ENCODE peak calls at places on chromosome 14, in ten cellular contexts. D, H, R, U, L, B, K, E, J and F are unnamed samples.

GRCh38 chr14:32200368-32201195 is 1.3 kb upstream of the RNU6-7 start:
- DNase-seq in D (no peak), H (no peak), R (no peak), U (no peak), L (no peak), B (no peak), K (no peak), E (no peak), J (no peak), F (no peak)

GRCh38 chr14:91957876-91958313 is 10.4 kb upstream of the FBLN5 start:
- DNase-seq in D (no peak), H (no peak), R (no peak), U (no peak), L (no peak), B (no peak), K (peak), E (no peak), J (no peak), F (no peak)

GRCh38 chr14:61530896-61531295 is 164.4 kb upstream of the HIF1A start:
- DNase-seq in D (no peak), H (no peak), R (no peak), U (no peak), L (no peak), B (no peak), K (no peak), E (no peak), J (no peak), F (no peak)

GRCh38 chr14:106215229-106215628 is 688.8 kb downstream of the TMEM121 start:
- DNase-seq in D (no peak), H (no peak), R (no peak), U (no peak), L (no peak), B (no peak), K (no peak), E (no peak), J (no peak), F (no peak)

GRCh38 chr14:31568671-31569070 is 7.5 kb downstream of the NUBPL start:
- DNase-seq in D (no peak), H (no peak), R (no peak), U (no peak), L (no peak), B (peak), K (no peak), E (no peak), J (no peak), F (no peak)

GRCh38 chr14:28766505-28767238 is at the start of gene FOXG1:
- DNase-seq in D (peak), H (no peak), R (no peak), U (no peak), L (no peak), B (peak), K (no peak), E (no peak), J (peak), F (no peak)

GRCh38 chr14:50947446-50947845 is 3.2 kb upstream of the PYGL start:
- DNase-seq in D (no peak), H (no peak), R (no peak), U (no peak), L (no peak), B (peak), K (no peak), E (no peak), J (no peak), F (no peak)

GRCh38 chr14:90518941-90519256 is 122.1 kb downstream of the CALM1 start:
- DNase-seq in D (peak), H (no peak), R (peak), U (no peak), L (no peak), B (no peak), K (peak), E (no peak), J (no peak), F (no peak)

DNA sequence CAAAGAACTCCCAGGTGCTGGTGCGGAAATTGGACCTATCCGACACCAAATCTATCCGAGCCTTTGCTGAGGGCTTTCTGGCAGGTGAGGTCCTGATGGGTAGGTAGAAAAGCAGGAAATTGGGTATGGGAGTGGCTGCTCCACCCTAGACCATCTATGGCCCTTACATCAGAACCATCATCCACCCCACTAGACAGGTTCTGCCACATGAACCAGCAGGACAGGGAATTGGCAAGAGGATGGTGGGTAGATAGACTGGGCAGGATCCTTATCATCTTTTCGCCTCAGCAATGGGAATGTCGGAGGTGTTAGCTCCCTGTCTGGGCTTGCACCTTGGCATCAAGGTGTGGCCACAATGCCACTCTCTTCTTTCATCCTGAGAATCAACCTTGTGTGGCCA is 23.5 kb downstream of the RDH12 start:
- DNase-seq in D (no peak), H (no peak), R (no peak), U (no peak), L (no peak), B (no peak), K (no peak), E (peak), J (no peak), F (no peak)
- TF ChIP-seq CTCF in D (no peak), H (no peak), R (no peak), U (no peak), L (no peak), B (no peak), K (no peak), E (no peak), J (no peak), F (no peak)

GRCh38 chr14:105144231-105144665 is 24.3 kb downstream of the JAG2 start:
- DNase-seq in D (no peak), H (peak), R (no peak), U (no peak), L (no peak), B (no peak), K (no peak), E (no peak), J (no peak), F (no peak)
- TF ChIP-seq CTCF in D (no peak), H (no peak), R (no peak), U (no peak), L (no peak), B (no peak), K (no peak), E (no peak), J (no peak), F (no peak)

GRCh38 chr14:70096866-70097265 is 91.9 kb downstream of the SLC8A3 start:
- DNase-seq in D (peak), H (no peak), R (no peak), U (no peak), L (no peak), B (no peak), K (peak), E (no peak), J (peak), F (peak)
- TF ChIP-seq CTCF in D (no peak), H (no peak), R (no peak), U (no peak), L (peak), B (peak), K (peak), E (no peak), J (peak), F (peak)

GRCh38 chr14:74572829-74573360 is 39.1 kb downstream of the LTBP2 start:
- DNase-seq in D (no peak), H (no peak), R (no peak), U (no peak), L (peak), B (no peak), K (no peak), E (no peak), J (no peak), F (no peak)

GRCh38 chr14:74574092-74574438 is 38.0 kb downstream of the LTBP2 start:
- DNase-seq in D (no peak), H (no peak), R (no peak), U (no peak), L (no peak), B (no peak), K (no peak), E (no peak), J (no peak), F (no peak)

GRCh38 chr14:74571901-74572828 is 39.9 kb downstream of the LTBP2 start:
- DNase-seq in D (peak), H (no peak), R (no peak), U (no peak), L (peak), B (peak), K (peak), E (peak), J (no peak), F (peak)

GRCh38 chr14:74574706-74575105 is 37.3 kb downstream of the LTBP2 start:
- DNase-seq in D (no peak), H (no peak), R (no peak), U (no peak), L (no peak), B (no peak), K (no peak), E (no peak), J (no peak), F (no peak)

DNA sequence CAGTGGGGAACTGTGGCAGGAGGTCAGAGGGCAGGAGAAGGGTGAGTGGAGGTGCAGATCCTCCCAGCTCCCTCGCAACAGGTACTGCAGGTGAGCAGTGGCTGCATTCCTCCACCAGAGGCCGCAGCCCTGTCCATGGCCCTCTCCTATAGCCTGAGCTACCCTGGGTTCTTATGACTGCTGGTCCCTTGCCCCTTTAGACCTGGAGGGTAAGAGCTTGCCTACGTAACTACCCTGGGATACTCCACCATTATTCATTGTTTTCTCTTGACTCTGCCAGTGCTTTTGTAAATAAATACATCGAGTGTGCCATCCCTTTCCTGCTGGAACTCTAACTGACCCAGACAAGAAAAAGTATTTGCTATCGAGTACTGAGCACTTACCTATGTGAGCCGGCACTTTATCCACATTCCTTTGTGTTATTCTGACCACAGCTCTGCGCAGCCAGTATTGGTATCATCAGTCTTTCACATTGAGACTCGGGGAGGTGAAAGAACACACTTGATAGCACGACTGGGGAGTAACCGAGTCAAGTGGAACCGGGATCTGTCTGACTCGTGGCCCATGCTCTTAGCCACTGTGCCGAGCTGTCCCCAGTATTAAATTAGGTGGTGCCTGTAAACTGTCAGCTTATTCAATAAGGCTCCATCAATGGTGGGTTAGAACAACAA is 38.5 kb downstream of the LTBP2 start:
- DNase-seq in D (no peak), H (no peak), R (no peak), U (no peak), L (peak), B (no peak), K (no peak), E (no peak), J (no peak), F (no peak)
- TF ChIP-seq CTCF in D (no peak), H (no peak), R (no peak), U (no peak), L (peak), B (no peak), K (peak), E (no peak), J (no peak), F (peak)

DNA sequence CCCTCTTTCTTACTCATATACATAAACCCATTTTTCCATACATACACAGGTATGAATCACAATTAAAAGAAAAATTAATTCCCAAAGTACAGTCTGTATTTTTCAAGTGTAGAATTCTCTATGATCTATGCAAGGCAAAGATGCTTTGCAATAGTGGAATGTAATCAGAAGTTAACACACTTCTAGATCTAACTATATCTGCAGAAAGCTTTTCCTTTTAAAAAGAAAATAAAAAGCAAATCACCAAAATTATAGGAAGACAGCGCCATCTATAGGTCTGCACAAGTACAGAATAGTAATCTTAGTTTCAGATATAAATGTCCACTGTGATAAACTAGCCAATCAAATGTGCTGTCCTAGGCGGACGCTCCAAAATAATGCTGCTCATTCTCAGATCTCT is 22.0 kb downstream of the SLC25A21 start:
- DNase-seq in D (peak), H (no peak), R (no peak), U (no peak), L (no peak), B (peak), K (peak), E (no peak), J (no peak), F (no peak)
- TF ChIP-seq CTCF in D (peak), H (peak), R (peak), U (peak), L (peak), B (peak), K (peak), E (no peak), J (peak), F (peak)

DNA sequence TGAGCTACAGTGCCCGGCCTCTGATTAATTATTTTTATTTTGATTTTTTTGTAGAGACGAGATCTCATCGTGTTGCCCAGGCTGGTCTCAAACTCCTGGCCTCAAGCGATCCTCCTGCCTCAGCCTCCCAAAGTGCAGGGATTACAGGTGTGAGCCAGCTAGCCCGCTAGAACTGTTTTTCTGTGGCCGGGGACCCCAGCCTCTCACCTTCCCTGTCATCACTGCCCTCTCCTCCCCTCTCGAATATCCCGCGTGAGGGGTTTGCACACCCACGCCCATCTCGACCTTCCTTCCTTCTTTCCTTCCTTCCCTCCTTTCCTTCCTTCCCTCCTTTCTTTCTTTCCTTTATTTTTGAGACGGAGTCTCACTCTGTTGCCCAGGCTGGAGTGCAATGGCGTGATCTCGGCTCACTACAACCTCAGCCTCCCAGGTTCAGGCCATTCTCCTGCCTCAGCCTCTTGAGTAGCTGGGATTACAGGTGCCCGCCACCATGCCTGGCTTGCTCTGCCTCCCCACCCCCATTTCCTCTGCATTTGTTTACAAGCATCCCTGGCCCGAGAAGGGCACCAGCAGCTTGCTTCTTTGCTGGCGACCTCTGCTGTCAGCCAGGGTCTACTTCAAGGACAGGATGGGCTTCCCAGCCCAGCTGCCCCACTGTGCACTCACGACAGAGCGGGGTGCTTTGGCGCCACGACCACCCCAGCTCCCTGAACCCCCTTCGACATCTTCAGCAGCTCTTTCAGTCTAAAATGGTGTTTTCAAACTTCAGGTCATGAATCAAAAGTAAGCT is 4.3 kb upstream of the TRAF3 start:
- DNase-seq in D (peak), H (no peak), R (no peak), U (no peak), L (no peak), B (no peak), K (no peak), E (no peak), J (peak), F (no peak)
- TF ChIP-seq CTCF in D (peak), H (no peak), R (peak), U (no peak), L (no peak), B (no peak), K (peak), E (no peak), J (no peak), F (peak)

GRCh38 chr14:26163761-26164160 is 434.1 kb downstream of the NOVA1 start:
- DNase-seq in D (peak), H (no peak), R (no peak), U (no peak), L (no peak), B (peak), K (peak), E (no peak), J (no peak), F (no peak)
- TF ChIP-seq CTCF in D (no peak), H (peak), R (no peak), U (no peak), L (peak), B (peak), K (peak), E (no peak), J (peak), F (peak)

DNA sequence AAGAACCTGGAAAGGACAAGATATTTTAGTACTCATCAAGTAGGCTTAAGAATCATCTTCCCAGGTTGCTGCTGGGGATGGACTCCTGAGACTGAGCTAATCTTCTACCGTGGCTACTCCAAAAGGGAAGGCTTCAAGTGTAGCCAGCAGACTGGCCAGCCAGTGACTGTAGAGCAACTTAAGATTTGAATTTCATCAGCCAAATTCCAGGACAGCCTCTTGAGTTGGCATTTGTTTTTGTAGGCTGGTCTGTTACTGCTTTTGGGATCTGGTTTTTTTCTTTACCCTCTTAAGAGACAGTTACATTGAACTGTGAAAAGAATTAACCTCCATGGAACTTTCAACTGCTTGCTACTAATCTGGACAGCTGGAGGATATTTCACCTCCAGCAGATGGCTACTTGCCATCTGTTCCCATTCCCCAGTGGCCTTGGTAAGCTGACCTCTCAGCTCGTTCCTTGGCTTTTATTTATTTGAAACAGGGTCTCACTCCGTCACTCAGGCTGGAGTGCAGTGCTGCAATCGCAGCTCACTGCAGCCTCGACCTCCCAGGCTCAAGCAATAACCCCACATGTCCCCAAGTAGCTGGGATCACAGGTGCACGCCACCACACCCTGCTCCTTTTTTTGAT is 20.7 kb downstream of the VTI1B start:
- DNase-seq in D (no peak), H (no peak), R (no peak), U (no peak), L (no peak), B (peak), K (no peak), E (no peak), J (peak), F (no peak)
- TF ChIP-seq CTCF in D (no peak), H (no peak), R (no peak), U (no peak), L (no peak), B (no peak), K (no peak), E (no peak), J (no peak), F (no peak)